ENCODE peak calls at places on chromosomes 12 and 14, in nine cellular contexts. Y is NCI-H1092; A is Peyer's patch; U is NCI-H524; O is COR-L47; F is stimulated activated CD4-positive, alpha-beta T cell treated with anti-CD3 and anti-CD28 coated beads, Interleukin-2, amount 100 ng/mL, for 24 hours; E is Daoy; X is OCI-LY7; T is WERI-Rb-1. C is an unnamed sample.

GRCh38 chr12:104671407-104672095 is 214.8 kb downstream of the CHST11 start:
- DNase-seq in E (peak), X (peak), T (no peak), O (peak), U (no peak), Y (no peak), A (peak), F (peak), C (peak)

GRCh38 chr14:100105357-100106169 is 40.3 kb downstream of the EVL start:
- DNase-seq in A (no peak), Y (no peak), T (no peak), O (no peak), E (no peak), X (no peak), U (no peak), F (peak), C (no peak)

GRCh38 chr12:54853933-54854538 is at the start of gene MUCL1:
- DNase-seq in F (peak), Y (peak), A (peak), U (peak), E (peak), O (no peak), X (peak), T (peak), C (peak)

GRCh38 chr12:111369496-111370220 is 763 bp upstream of the PHETA1 start:
- DNase-seq in U (no peak), Y (no peak), T (no peak), X (no peak), E (no peak), F (no peak), O (no peak), A (no peak), C (no peak)

GRCh38 chr14:105986896-105987284 is 460.5 kb downstream of the TMEM121 start:
- DNase-seq in F (no peak), U (no peak), A (no peak), E (no peak), T (no peak), Y (no peak), X (no peak), O (no peak), C (no peak)

GRCh38 chr12:79451365-79451764 is 239.4 kb downstream of the PAWR start:
- DNase-seq in T (no peak), Y (no peak), X (no peak), A (no peak), O (no peak), E (no peak), U (no peak), F (no peak), C (no peak)

GRCh38 chr14:99619873-99620834 is 16.1 kb upstream of the CCDC85C start:
- DNase-seq in U (peak), F (no peak), T (peak), X (no peak), Y (no peak), O (peak), E (peak), A (no peak), C (no peak)

GRCh38 chr12:71748081-71748850 is 6.4 kb upstream of the RAB21 start:
- DNase-seq in A (no peak), E (no peak), T (no peak), U (no peak), X (no peak), F (no peak), O (no peak), Y (no peak), C (no peak)

GRCh38 chr14:95415993-95416392 is 96.3 kb upstream of the CLMN start:
- DNase-seq in A (no peak), T (no peak), E (no peak), X (no peak), F (no peak), Y (no peak), U (no peak), O (no peak), C (no peak)

GRCh38 chr12:13562915-13563742 is 366.6 kb downstream of the EMP1 start:
- DNase-seq in A (no peak), Y (no peak), E (no peak), O (no peak), X (no peak), F (no peak), T (no peak), U (no peak), C (no peak)

GRCh38 chr12:117012189-117012805 is 86.9 kb downstream of the TESC start:
- DNase-seq in E (no peak), A (no peak), X (no peak), O (no peak), F (no peak), T (no peak), U (no peak), Y (no peak), C (no peak)

GRCh38 chr12:59329457-59329856 is 266.4 kb upstream of the SLC16A7 start:
- DNase-seq in F (no peak), Y (no peak), U (no peak), A (no peak), T (no peak), O (no peak), X (no peak), E (no peak), C (no peak)

GRCh38 chr14:73743431-73743931 is 29.3 kb upstream of the PNMA1 start:
- DNase-seq in X (peak), A (peak), E (peak), U (no peak), O (no peak), F (peak), T (no peak), Y (no peak), C (peak)

GRCh38 chr14:88380405-88380804 is 5.1 kb upstream of the SPATA7 start:
- DNase-seq in Y (no peak), A (no peak), E (no peak), T (no peak), U (peak), O (peak), X (peak), F (no peak), C (peak)

GRCh38 chr12:50597200-50598195 is 92.7 kb downstream of the DIP2B start:
- DNase-seq in X (peak), A (peak), E (peak), Y (no peak), U (no peak), T (no peak), O (no peak), F (peak), C (no peak)

GRCh38 chr14:102898776-102899515 is 23.5 kb upstream of the AMN start:
- DNase-seq in O (no peak), E (no peak), F (no peak), A (peak), X (no peak), U (no peak), T (no peak), Y (no peak), C (no peak)

GRCh38 chr12:11431486-11431885 is 36.1 kb upstream of the PRB2 start:
- DNase-seq in O (no peak), F (peak), A (no peak), U (no peak), T (no peak), E (no peak), X (no peak), Y (no peak), C (no peak)

GRCh38 chr14:46325157-46325556 is 326.4 kb downstream of the RPL10L start:
- DNase-seq in O (no peak), T (no peak), F (no peak), U (no peak), Y (no peak), E (no peak), A (no peak), X (no peak), C (no peak)

GRCh38 chr12:106040521-106040920 is 98.2 kb downstream of the NUAK1 start:
- DNase-seq in Y (no peak), E (no peak), T (no peak), F (no peak), U (no peak), O (no peak), A (no peak), X (no peak), C (no peak)

GRCh38 chr14:72646861-72647528 is 246.9 kb downstream of the DPF3 start:
- DNase-seq in X (no peak), E (peak), Y (no peak), A (no peak), F (no peak), U (no peak), T (no peak), O (no peak), C (no peak)

GRCh38 chr12:112347521-112347920 is 34.7 kb downstream of the HECTD4 start:
- DNase-seq in A (no peak), O (no peak), F (peak), Y (no peak), X (no peak), E (peak), U (peak), T (no peak), C (no peak)

GRCh38 chr14:29637406-29637805 is 290.2 kb downstream of the PRKD1 start:
- DNase-seq in X (no peak), F (no peak), E (peak), O (peak), U (no peak), A (no peak), Y (peak), T (no peak), C (no peak)

GRCh38 chr14:35403085-35403396 is 1.5 kb downstream of the NFKBIA start:
- DNase-seq in F (peak), U (no peak), A (peak), T (no peak), O (no peak), E (peak), X (no peak), Y (no peak), C (no peak)

GRCh38 chr12:102118874-102119273 is 1.0 kb downstream of the NUP37 start:
- DNase-seq in U (no peak), O (no peak), F (no peak), T (no peak), X (no peak), E (no peak), Y (no peak), A (no peak), C (no peak)

GRCh38 chr14:68807148-68807600 is 14.3 kb upstream of the ZFP36L1 start:
- DNase-seq in O (no peak), Y (no peak), A (peak), E (peak), U (peak), X (peak), T (no peak), F (no peak), C (no peak)

GRCh38 chr12:5187136-5187535 is 143.5 kb downstream of the KCNA5 start:
- DNase-seq in O (no peak), Y (peak), U (no peak), E (peak), A (no peak), F (no peak), X (no peak), T (no peak), C (no peak)

GRCh38 chr14:102964152-102964730 is 41.8 kb downstream of the AMN start:
- DNase-seq in O (no peak), Y (no peak), X (no peak), U (no peak), F (no peak), T (no peak), E (no peak), A (no peak), C (no peak)

GRCh38 chr14:105528859-105529505 is 2.6 kb downstream of the TMEM121 start:
- DNase-seq in X (no peak), U (no peak), O (no peak), Y (no peak), T (no peak), A (no peak), F (peak), E (no peak), C (no peak)

C was measured in erythroblast.